ENCODE peak calls at places on chromosomes 2 and 18, in eight cellular contexts. F is esophagus squamous epithelium, W is SK-N-MC, Z is brain microvascular endothelial cell, U is Panc1, H is cardiac muscle cell, Y is adipocyte, L is prostate gland. K is an unnamed sample.
A peak's percentile ranks its signal among the peaks of the same experiment; 100 is the strongest.

GRCh38 chr2:101752708-101753107 is 55.2 kb downstream of the MAP4K4 start:
- DNase-seq in F (no peak), W (no peak), Z (no peak), U (no peak), H (no peak), Y (no peak), L (peak; percentile 39), K (no peak)

GRCh38 chr2:55309441-55309840 is 40.4 kb upstream of the MTIF2 start:
- DNase-seq in F (no peak), W (no peak), Z (peak; percentile 67), U (no peak), H (no peak), Y (peak; percentile 62), L (no peak), K (no peak)

GRCh38 chr2:236627193-236627592 is 57.6 kb downstream of the ACKR3 start:
- DNase-seq in F (no peak), W (no peak), Z (no peak), U (no peak), H (no peak), Y (no peak), L (no peak), K (no peak)

GRCh38 chr2:62784341-62784740 is 78.8 kb downstream of the EHBP1 start:
- DNase-seq in F (no peak), W (no peak), Z (no peak), U (no peak), H (no peak), Y (no peak), L (no peak), K (no peak)

GRCh38 chr2:238264072-238264460 is 24.2 kb upstream of the HES6 start:
- DNase-seq in F (no peak), W (no peak), Z (no peak), U (no peak), H (no peak), Y (no peak), L (no peak), K (no peak)

GRCh38 chr2:232438951-232439757 is 16.8 kb upstream of the ALPI start:
- DNase-seq in F (no peak), W (no peak), Z (no peak), U (no peak), H (peak; percentile 23), Y (peak; percentile 48), L (no peak), K (peak; percentile 41)

GRCh38 chr2:161486111-161486510 is 70.0 kb downstream of the TBR1 start:
- DNase-seq in F (no peak), W (no peak), Z (no peak), U (no peak), H (no peak), Y (no peak), L (no peak), K (no peak)

GRCh38 chr2:227010433-227010832 is 153.6 kb downstream of the COL4A4 start:
- DNase-seq in F (no peak), W (no peak), Z (peak; percentile 29), U (no peak), H (no peak), Y (no peak), L (no peak), K (no peak)

GRCh38 chr2:28375236-28375635 is 17.4 kb upstream of the FOSL2 start:
- DNase-seq in F (no peak), W (no peak), Z (no peak), U (no peak), H (no peak), Y (no peak), L (no peak), K (no peak)

GRCh38 chr18:77198663-77199062 is 51.0 kb upstream of the GALR1 start:
- DNase-seq in F (no peak), W (no peak), Z (no peak), U (no peak), H (no peak), Y (no peak), L (no peak), K (no peak)

GRCh38 chr18:8948471-8949149 is 153.9 kb upstream of the NDUFV2 start:
- DNase-seq in F (no peak), W (no peak), Z (peak; percentile 76), U (no peak), H (no peak), Y (peak; percentile 75), L (no peak), K (no peak)

GRCh38 chr2:240135706-240136012 is 446 bp downstream of the COPS9 start:
- DNase-seq in F (no peak), W (no peak), Z (no peak), U (no peak), H (no peak), Y (no peak), L (no peak), K (no peak)

GRCh38 chr2:240138275-240138984 is 2.0 kb downstream of the OTOS start:
- DNase-seq in F (no peak), W (no peak), Z (no peak), U (no peak), H (no peak), Y (no peak), L (no peak), K (peak; percentile 41)

GRCh38 chr2:240136013-240136670 is at the start of gene COPS9:
- DNase-seq in F (no peak), W (no peak), Z (peak; percentile 84), U (no peak), H (peak; percentile 93), Y (peak; percentile 96), L (peak; percentile 77), K (peak; percentile 73)

GRCh38 chr2:240137596-240138274 is 1.6 kb upstream of the COPS9 start:
- DNase-seq in F (no peak), W (no peak), Z (no peak), U (no peak), H (no peak), Y (no peak), L (no peak), K (no peak)

DNA sequence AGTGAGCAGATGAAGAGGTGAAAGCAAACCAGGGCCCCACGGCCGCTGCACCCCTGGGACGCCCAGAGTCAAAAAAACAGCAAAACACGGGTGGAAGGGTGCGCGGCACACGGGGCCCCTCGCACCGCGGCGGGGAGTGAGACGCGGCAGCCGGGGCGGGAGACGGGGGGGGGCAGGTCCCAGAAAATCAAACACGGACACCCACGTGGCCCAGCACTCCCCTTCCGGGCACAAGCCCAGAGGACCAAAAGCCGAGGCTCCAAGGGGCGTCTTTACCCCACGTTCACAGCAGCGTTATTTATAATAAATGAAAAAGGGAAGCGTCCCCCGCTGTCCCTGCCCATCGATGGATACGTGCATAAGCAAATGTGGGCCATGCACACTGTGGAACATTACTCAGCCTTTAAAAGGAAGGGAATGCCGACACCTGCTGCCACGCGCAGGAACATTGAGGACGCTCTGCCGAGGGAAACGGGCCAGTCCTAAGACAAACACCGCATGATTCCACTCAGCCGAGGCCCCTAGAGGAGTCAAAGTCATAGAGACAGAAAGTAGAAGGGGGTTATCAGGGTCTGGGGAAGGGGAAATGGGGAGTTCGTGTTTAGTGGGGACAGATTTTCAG is 677 bp upstream of the COPS9 start:
- DNase-seq in F (no peak), W (no peak), Z (no peak), U (no peak), H (no peak), Y (no peak), L (no peak), K (peak; percentile 50)
- H3K36me3 ChIP-seq in F (peaks cover 10% of the 10 kb centered on the region), W (peaks cover 11% of the 10 kb centered on the region), Z (peaks cover 11% of the 10 kb centered on the region), U (peaks cover 10% of the 10 kb centered on the region), H (peaks cover 10% of the 10 kb centered on the region), Y (peaks cover 17% of the 10 kb centered on the region), L (peaks cover 3% of the 10 kb centered on the region), K (no peaks in the 10 kb centered on the region)

DNA sequence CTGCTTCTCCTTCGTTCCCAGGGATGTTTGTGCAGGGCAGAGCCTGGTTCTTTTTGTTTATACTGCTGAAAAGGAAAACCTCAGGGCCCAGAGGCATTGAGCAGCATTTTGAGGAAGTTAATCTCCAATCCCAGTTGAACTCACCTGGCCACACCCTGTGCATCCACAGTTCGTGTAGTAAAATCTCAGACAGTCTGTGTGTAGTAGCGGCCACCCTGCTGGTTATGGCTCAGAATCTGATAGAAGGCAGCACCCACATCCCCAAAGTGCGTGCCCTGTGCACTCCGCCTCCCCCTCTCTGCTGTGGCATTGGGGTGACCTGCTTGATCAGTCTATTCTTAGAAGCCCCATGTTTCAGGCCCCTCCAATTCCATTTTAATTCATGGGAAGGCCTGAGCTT is 10.9 kb downstream of the TRIB2 start:
- DNase-seq in F (no peak), W (no peak), Z (no peak), U (no peak), H (no peak), Y (no peak), L (no peak), K (no peak)
- H3K4me3 ChIP-seq in F (no peak overlapping the region), W (no peak overlapping the region), Z (no peak overlapping the region), U (no peak overlapping the region), H (no peak overlapping the region), Y (no peak overlapping the region), L (no peak overlapping the region), K (no peak overlapping the region)

GRCh38 chr2:224882291-224883171 is 159.7 kb downstream of the DOCK10 start:
- DNase-seq in F (no peak), W (no peak), Z (peak; percentile 72), U (no peak), H (no peak), Y (peak; percentile 88), L (no peak), K (no peak)

GRCh38 chr2:224884188-224884587 is 158.1 kb downstream of the DOCK10 start:
- DNase-seq in F (no peak), W (no peak), Z (no peak), U (no peak), H (no peak), Y (peak; percentile 82), L (no peak), K (no peak)

GRCh38 chr2:224883700-224884099 is 158.6 kb downstream of the DOCK10 start:
- DNase-seq in F (no peak), W (no peak), Z (no peak), U (no peak), H (no peak), Y (no peak), L (no peak), K (no peak)

GRCh38 chr2:224883172-224883516 is 159.1 kb downstream of the DOCK10 start:
- DNase-seq in F (no peak), W (no peak), Z (no peak), U (no peak), H (no peak), Y (no peak), L (no peak), K (no peak)

GRCh38 chr2:224881846-224882245 is 160.4 kb downstream of the DOCK10 start:
- DNase-seq in F (no peak), W (no peak), Z (no peak), U (no peak), H (no peak), Y (no peak), L (no peak), K (no peak)
- H3K36me3 ChIP-seq in F (no peaks in the 10 kb centered on the region), W (no peaks in the 10 kb centered on the region), Z (peaks cover 13% of the 10 kb centered on the region), U (no peaks in the 10 kb centered on the region), H (no peaks in the 10 kb centered on the region), Y (no peaks in the 10 kb centered on the region), L (no peaks in the 10 kb centered on the region), K (no peaks in the 10 kb centered on the region)

DNA sequence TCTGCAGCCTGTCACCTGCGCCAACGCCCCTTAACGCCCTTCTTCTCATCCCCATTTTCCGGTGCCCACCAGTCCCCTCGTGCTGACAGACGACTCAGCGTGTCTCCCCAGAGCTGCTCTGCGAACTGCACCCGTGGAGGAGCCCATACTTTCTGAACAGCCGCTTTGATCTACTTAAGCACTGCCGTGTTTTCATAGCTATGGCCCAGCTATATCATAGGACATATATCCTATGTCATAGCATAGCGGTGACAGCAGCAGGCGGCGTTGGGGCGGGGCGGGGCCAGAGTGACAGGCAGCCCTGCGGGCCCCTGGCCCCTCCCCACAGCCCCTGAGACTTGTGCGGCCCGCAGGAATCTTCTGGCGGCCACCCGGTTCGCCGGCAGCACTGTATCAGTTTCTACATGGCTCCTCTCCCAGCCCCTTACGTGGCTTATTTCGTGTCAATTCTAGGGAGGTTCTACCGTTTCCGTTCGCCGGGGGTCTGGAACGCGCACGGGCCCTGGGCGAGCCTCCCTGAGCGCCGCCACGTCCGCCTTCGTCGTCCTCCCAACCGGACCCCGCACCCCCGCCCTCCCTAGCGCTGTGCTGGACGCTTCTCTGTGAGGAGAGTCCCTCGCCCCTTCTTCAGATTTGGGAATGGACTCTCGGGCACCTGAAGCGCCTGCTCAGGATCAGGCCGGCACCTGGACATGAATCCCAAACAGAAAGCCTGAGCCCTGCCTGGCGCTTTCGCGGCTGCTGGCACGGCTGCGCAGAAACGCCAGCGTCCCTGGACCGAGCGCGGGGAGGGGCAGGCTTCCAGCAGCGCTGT is 35.4 kb downstream of the PTPN18 start:
- DNase-seq in F (peak; percentile 24), W (no peak), Z (peak; percentile 57), U (no peak), H (peak; percentile 86), Y (peak; percentile 90), L (peak; percentile 81), K (peak; percentile 81)
- H3K4me3 ChIP-seq in F (peak overlapping the region; percentile 68), W (peak overlapping the region; percentile 66), Z (peak overlapping the region; percentile 74), U (peak overlapping the region; percentile 66), H (peak overlapping the region; percentile 59), Y (peak overlapping the region; percentile 86), L (peak overlapping the region; percentile 66), K (peak overlapping the region; percentile 71)

K was measured in breast epithelium.